ENCODE peak calls at places on chromosomes 11 and 22, in four cellular contexts. L, M, V and P are unnamed samples.

GRCh38 chr22:47400701-47401591 is 638.5 kb downstream of the TBC1D22A start:
- DNase-seq in M (no peak), V (no peak), L (no peak), P (no peak)

GRCh38 chr11:91406009-91406408 is 818.6 kb upstream of the FAT3 start:
- DNase-seq in V (no peak), L (no peak), M (no peak), P (peak; percentile 20)

GRCh38 chr22:45504703-45505341 is 2.1 kb downstream of the FBLN1 start:
- DNase-seq in V (no peak), L (no peak), M (no peak), P (peak; percentile 68)

GRCh38 chr11:7575841-7576451 is 62.1 kb downstream of the PPFIBP2 start:
- DNase-seq in V (peak; percentile 78), L (peak; percentile 41), M (no peak), P (peak; percentile 53)

GRCh38 chr22:25747245-25747944 is 5.4 kb downstream of the MYO18B start:
- DNase-seq in V (peak; percentile 56), L (no peak), M (peak; percentile 86), P (no peak)

GRCh38 chr11:59289356-59289755 is 69.3 kb upstream of the OR5AN1 start:
- DNase-seq in M (no peak), L (no peak), V (no peak), P (no peak)

GRCh38 chr11:12200359-12201015 is 90.1 kb downstream of the MICAL2 start:
- DNase-seq in L (no peak), V (peak; percentile 30), M (no peak), P (no peak)

GRCh38 chr11:113296447-113297205 is 17.8 kb upstream of the TTC12 start:
- DNase-seq in M (no peak), V (no peak), L (no peak), P (no peak)

GRCh38 chr11:8168485-8169257 is at the start of gene RIC3:
- DNase-seq in M (no peak), L (no peak), V (peak; percentile 30), P (peak; percentile 32)

GRCh38 chr11:119573858-119574257 is 150.9 kb upstream of the THY1 start:
- DNase-seq in V (no peak), L (no peak), M (no peak), P (no peak)

GRCh38 chr11:1598816-1599215 is 722 bp upstream of the KRTAP5-2 start:
- DNase-seq in M (no peak), V (no peak), L (no peak), P (no peak)

GRCh38 chr11:127074151-127074761 is 73.7 kb upstream of the KIRREL3 start:
- DNase-seq in V (peak; percentile 66), M (no peak), L (peak; percentile 54), P (no peak)

GRCh38 chr11:110295487-110296225 is 758 bp downstream of the RDX start:
- DNase-seq in M (peak; percentile 38), V (peak; percentile 58), L (peak; percentile 53), P (peak; percentile 73)

GRCh38 chr11:77136074-77136473 is 8.0 kb downstream of the MYO7A start:
- DNase-seq in L (peak; percentile 62), V (no peak), M (no peak), P (no peak)

GRCh38 chr11:114774599-114775365 is 96.5 kb downstream of the NXPE2 start:
- DNase-seq in L (peak; percentile 67), M (no peak), V (peak; percentile 58), P (no peak)

GRCh38 chr11:72573380-72573949 is 100.8 kb downstream of the PDE2A start:
- DNase-seq in V (peak; percentile 22), M (no peak), L (peak; percentile 59), P (no peak)

GRCh38 chr11:111635706-111636045 is 33.4 kb downstream of the SIK2 start:
- DNase-seq in M (peak; percentile 19), V (peak; percentile 24), L (no peak), P (no peak)

GRCh38 chr11:111634981-111635705 is 32.9 kb downstream of the SIK2 start:
- DNase-seq in L (peak; percentile 17), M (no peak), V (no peak), P (no peak)

GRCh38 chr11:111632798-111633197 is 30.5 kb downstream of the SIK2 start:
- DNase-seq in V (no peak), M (no peak), L (no peak), P (no peak)

GRCh38 chr11:111633248-111633647 is 31.0 kb downstream of the SIK2 start:
- DNase-seq in L (no peak), V (no peak), M (no peak), P (no peak)

DNA sequence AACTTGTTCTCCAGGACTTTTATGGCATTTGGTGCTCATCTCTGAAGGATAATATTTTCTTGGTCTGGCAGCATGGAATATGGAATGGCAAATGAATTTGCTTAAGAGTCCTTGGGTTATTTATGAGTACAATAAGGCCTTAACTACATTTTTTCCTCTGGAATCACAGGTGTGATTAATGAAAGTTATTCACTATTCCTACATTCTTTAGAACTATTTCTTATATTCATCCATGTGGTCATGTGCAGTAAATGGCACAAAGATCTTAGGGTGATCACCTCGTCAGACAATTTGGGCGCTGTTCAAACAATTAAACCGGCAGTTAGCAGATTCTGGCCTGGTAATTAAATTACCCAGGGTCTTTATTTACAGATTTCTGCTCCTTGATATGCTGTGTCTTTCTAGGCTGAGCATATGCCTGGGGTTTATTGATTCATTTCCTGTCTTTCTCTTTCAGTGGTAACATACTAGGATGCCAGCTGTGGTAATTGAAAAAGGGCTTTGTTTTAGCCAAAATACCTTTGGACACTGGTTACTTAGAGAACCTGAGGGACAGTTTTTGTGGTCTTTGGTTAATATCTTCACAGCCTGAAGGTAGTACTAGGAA is 31.6 kb downstream of the SIK2 start:
- DNase-seq in L (peak; percentile 44), M (no peak), V (no peak), P (no peak)
- H3K4me1 ChIP-seq in L (peaks cover 18% of the 10 kb centered on the region), M (peaks cover 56% of the 10 kb centered on the region), V (peaks cover 69% of the 10 kb centered on the region), P (peaks cover 7% of the 10 kb centered on the region)

DNA sequence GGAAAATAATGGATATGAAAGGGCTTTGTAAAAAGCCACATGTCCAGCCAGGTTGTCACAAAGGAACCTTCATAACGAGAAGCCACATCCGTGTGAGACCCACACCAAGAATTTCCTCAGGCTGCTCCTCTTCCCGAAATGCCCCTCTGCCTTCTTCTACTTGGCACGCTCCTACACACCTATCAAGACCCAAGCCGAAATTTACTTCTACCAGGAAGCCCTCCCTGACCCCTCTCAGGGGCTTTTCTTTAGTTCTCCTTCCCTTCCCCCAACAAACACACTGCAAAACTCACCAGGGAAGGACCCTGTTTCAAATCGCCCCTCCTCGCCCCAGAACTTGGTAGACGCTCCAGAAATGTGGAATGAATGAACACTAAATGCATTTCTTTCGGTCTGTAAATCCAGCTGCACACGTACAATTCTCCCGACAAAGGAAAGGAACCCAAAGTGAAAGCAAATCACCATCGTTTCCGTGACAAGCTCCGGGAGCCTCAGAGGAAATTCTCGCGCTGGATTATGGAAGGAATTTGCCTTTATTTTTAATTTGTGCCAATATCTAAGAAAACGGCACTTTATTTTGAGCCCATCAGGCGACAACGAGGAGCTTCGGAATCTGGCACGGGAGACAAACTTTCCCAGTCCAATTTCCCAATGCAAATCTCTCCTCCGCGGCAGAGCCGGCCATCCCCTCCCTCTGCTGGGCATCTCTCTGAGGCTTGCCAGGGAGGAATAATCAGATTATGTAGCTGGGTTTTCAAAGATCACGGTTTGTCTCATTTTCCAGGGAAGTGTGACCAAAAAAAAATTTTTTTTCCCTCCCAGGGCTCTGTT is 13.2 kb upstream of the SHISAL1 start:
- DNase-seq in M (no peak), V (no peak), L (peak; percentile 28), P (no peak)
- H3K4me3 ChIP-seq in M (peak overlapping the region; percentile 47), V (peak overlapping the region; percentile 55), L (peak overlapping the region; percentile 91), P (peak overlapping the region; percentile 38)

GRCh38 chr22:37430941-37431340 is 3.7 kb upstream of the ELFN2 start:
- DNase-seq in M (no peak), V (no peak), L (no peak), P (no peak)
- H3K4me1 ChIP-seq in M (no peaks in the 10 kb centered on the region), V (peaks cover 9% of the 10 kb centered on the region), L (peaks cover 31% of the 10 kb centered on the region), P (no peaks in the 10 kb centered on the region)

GRCh38 chr22:39994566-39995345 is at the start of gene FAM83F:
- DNase-seq in V (peak; percentile 74), M (no peak), L (peak; percentile 65), P (peak; percentile 87)
- H3K4me3 ChIP-seq in V (peak within 1 kb of the TSS; percentile 61), M (no peak within 1 kb of the TSS), L (peak within 1 kb of the TSS; percentile 82), P (peak within 1 kb of the TSS; percentile 31)

GRCh38 chr22:36163497-36163896 is 2.9 kb upstream of the APOL3 start:
- DNase-seq in M (no peak), V (no peak), L (no peak), P (no peak)
- H3K4me1 ChIP-seq in M (peaks cover 16% of the 10 kb centered on the region), V (peaks cover 40% of the 10 kb centered on the region), L (no peaks in the 10 kb centered on the region), P (peaks cover 75% of the 10 kb centered on the region)

DNA sequence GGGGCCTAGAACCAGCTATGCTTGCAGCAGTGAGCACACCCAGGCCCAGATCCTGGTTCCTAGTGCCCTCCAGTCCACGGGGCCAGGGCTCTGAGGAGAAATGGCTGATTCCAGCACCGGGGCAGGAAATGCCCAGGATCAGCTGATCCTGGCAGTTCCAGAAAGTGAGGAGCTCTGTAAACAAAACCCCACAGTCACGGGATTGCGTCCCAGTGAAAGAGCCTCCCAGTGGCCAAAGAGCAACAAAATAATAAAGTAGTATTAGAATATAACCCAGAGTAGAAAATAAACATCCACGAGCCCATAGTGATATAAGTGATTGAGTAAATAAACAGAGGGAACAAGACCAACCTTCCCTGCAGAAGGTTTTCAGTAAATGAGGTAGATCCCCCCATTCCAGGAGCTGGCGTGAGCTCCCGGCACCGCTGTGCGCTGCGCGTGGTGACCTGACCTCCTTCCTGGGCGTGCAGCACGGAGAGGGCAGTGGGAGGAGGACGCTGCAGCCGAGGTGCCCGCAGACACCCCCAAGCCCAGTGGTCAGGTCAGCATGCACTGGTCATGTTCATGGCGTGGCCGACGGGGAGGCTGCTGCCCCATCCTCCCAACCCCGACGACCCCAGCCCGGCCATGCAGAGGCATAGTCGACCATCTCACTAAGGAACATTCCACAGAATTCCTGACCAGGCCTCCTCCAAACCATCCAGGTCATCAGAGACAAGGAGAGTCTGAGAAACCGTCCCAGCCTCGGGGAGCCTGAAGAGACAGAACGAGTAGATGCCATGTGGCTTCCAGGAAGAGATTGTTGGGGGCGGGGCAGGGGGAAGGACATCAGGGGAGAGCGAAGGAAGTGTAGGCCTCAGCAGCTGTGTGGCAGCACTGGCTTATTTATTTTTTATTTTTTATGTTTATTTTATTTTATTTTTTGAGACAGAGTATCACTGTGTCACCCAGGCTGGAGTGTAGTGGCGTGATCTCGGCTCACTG is 19.9 kb downstream of the PTDSS2 start:
- DNase-seq in V (peak; percentile 62), M (peak; percentile 33), L (peak; percentile 34), P (peak; percentile 80)
- H3K4me3 ChIP-seq in V (peak overlapping the region; percentile 18), M (no peak overlapping the region), L (peak overlapping the region; percentile 31), P (no peak overlapping the region)

DNA sequence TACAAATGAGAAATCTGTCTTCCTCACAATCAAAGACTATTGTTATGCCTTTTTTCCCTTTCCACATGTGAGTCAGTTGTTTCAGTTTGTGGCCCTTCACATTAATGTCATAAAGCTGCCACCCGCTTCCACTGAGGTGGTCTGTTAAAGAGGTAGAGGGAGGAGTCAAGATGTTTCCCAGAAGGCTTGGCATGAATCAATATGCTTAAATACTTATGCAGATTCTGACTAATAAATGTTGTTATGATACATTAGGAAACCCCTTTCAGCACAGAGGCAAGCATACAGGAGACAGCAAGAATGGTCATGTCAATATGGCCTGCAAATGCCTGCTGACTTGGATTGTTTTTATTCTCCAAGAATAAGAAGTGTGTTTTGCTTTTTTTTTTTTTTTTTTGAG is 6.5 kb downstream of the RTN3 start:
- DNase-seq in V (no peak), M (no peak), L (no peak), P (no peak)
- H3K4me1 ChIP-seq in V (peaks cover 32% of the 10 kb centered on the region), M (peaks cover 32% of the 10 kb centered on the region), L (peaks cover 8% of the 10 kb centered on the region), P (peaks cover 11% of the 10 kb centered on the region)

GRCh38 chr11:45899086-45899447 is 8.0 kb downstream of the FREY1 start:
- DNase-seq in M (no peak), L (no peak), V (no peak), P (no peak)
- H3K4me3 ChIP-seq in M (no peak overlapping the region), L (no peak overlapping the region), V (peak overlapping the region; percentile 58), P (peak overlapping the region; percentile 48)